ENCODE peak calls at places on chromosomes 5 and 9, in six cellular contexts. J is A549, T is IMR-90, U is K562, O is SK-N-SH, L is HepG2. H is an unnamed sample.

GRCh38 chr5:54171645-54172384 is 138.6 kb downstream of the ARL15 start:
- DNase-seq in O (no peak), U (no peak), L (no peak), J (no peak), T (peak), H (no peak)

GRCh38 chr5:123119334-123119986 is 30.4 kb downstream of the PRDM6 start:
- DNase-seq in U (peak), T (peak), J (peak), O (no peak), L (peak), H (no peak)

GRCh38 chr5:57987552-57987951 is 472.3 kb downstream of the PLK2 start:
- DNase-seq in O (no peak), T (no peak), U (no peak), L (no peak), J (no peak), H (no peak)

GRCh38 chr9:124284237-124284831 is 26.6 kb downstream of the NEK6 start:
- DNase-seq in L (peak), O (no peak), U (no peak), T (peak), J (no peak), H (no peak)

GRCh38 chr5:123817267-123817666 is 305.3 kb downstream of the CSNK1G3 start:
- DNase-seq in J (no peak), U (no peak), O (no peak), L (no peak), T (no peak), H (no peak)

GRCh38 chr5:148268556-148268955 is at the start of gene SPINK13:
- DNase-seq in L (peak), U (no peak), T (peak), O (no peak), J (no peak), H (no peak)

GRCh38 chr9:77440057-77440456 is 208.1 kb downstream of the GNA14 start:
- DNase-seq in U (no peak), T (peak), O (peak), J (no peak), L (no peak), H (no peak)

GRCh38 chr5:93053825-93054224 is 527.2 kb downstream of the NR2F1-AS1 start:
- DNase-seq in O (no peak), L (peak), U (no peak), T (peak), J (no peak), H (no peak)

GRCh38 chr9:85298434-85298833 is 443.3 kb downstream of the AGTPBP1 start:
- DNase-seq in U (no peak), O (no peak), L (no peak), T (no peak), J (no peak), H (no peak)

GRCh38 chr9:89598926-89599325 is 5.9 kb upstream of the GADD45G start:
- DNase-seq in U (no peak), L (no peak), T (no peak), O (no peak), J (no peak), H (no peak)

GRCh38 chr9:133205996-133206931 is 2.8 kb downstream of the OBP2B start:
- DNase-seq in O (peak), L (no peak), U (no peak), T (no peak), J (no peak), H (no peak)

GRCh38 chr5:58019614-58020013 is 440.3 kb downstream of the PLK2 start:
- DNase-seq in U (no peak), J (no peak), T (no peak), L (no peak), O (no peak), H (no peak)

GRCh38 chr5:54415896-54416640 is 39.4 kb upstream of the HSPB3 start:
- DNase-seq in O (no peak), U (no peak), J (no peak), L (no peak), T (peak), H (no peak)

GRCh38 chr5:158958048-158958994 is 141.4 kb downstream of the EBF1 start:
- DNase-seq in J (no peak), U (no peak), O (no peak), L (no peak), T (no peak), H (peak)

GRCh38 chr5:150492621-150493020 is 15.3 kb upstream of the NDST1 start:
- DNase-seq in L (no peak), J (peak), O (no peak), T (peak), U (no peak), H (no peak)

GRCh38 chr9:96888591-96888990 is 34.3 kb upstream of the ZNF782 start:
- DNase-seq in O (no peak), U (no peak), L (no peak), T (no peak), J (no peak), H (no peak)
- TF ChIP-seq RFX5 in O (no peak), U (no peak), L (no peak), T (no peak), J (no peak), H (no peak)

GRCh38 chr5:132458651-132459030 is 31.9 kb downstream of the IRF1 start:
- DNase-seq in L (no peak), O (no peak), J (no peak), T (peak), U (no peak), H (no peak)
- TF ChIP-seq RFX5 in L (no peak), O (no peak), J (no peak), T (no peak), U (no peak), H (no peak)

GRCh38 chr9:37503736-37504135 is 18.0 kb downstream of the POLR1E start:
- DNase-seq in L (no peak), O (no peak), U (no peak), J (no peak), T (peak), H (no peak)
- TF ChIP-seq RFX5 in L (no peak), O (no peak), U (no peak), J (no peak), T (no peak), H (no peak)

GRCh38 chr5:151523335-151523734 is 67.8 kb downstream of the FAT2 start:
- DNase-seq in O (peak), U (peak), T (peak), J (peak), L (peak), H (no peak)
- TF ChIP-seq RFX5 in O (no peak), U (no peak), T (no peak), J (no peak), L (no peak), H (no peak)

GRCh38 chr9:115015018-115015635 is 84.7 kb upstream of the TNFSF8 start:
- DNase-seq in L (peak), O (peak), J (peak), U (peak), T (peak), H (no peak)

GRCh38 chr9:115016369-115016768 is 86.0 kb upstream of the TNFSF8 start:
- DNase-seq in U (no peak), L (no peak), O (no peak), T (no peak), J (no peak), H (no peak)

GRCh38 chr9:115012476-115012875 is 82.1 kb upstream of the TNFSF8 start:
- DNase-seq in O (no peak), J (no peak), U (no peak), T (no peak), L (no peak), H (no peak)

GRCh38 chr9:115014438-115014837 is 84.0 kb upstream of the TNFSF8 start:
- DNase-seq in O (no peak), U (no peak), T (no peak), J (no peak), L (no peak), H (no peak)

DNA sequence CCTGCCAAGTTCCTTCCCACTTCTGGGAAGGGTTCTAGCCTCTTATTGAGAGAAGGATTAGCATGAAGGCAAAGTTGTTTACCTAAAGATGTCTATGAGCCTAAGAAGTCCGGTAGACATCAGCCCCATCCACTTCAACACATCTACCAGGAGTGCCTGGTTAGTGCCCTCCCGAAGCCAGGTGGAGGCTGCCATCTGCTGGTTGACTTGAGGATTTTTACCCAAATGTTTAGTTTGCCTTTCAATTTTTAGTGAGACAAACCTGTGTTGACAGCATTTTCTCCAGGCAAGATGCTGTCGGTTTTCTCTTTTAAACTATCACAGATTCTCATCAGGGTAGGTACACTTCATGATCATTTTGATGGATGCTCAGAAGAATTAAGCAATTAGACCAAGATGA is 83.6 kb upstream of the TNFSF8 start:
- DNase-seq in L (peak), O (peak), U (peak), T (peak), J (peak), H (no peak)
- TF ChIP-seq RFX5 in L (no peak), O (no peak), U (no peak), T (no peak), J (no peak), H (no peak)